ENCODE peak calls at places on chromosomes 7 and 10, in nine cellular contexts. One of them, this sample, is unnamed.
A peak's percentile ranks its signal among the peaks of the same experiment; 100 is the strongest.

GRCh38 chr10:110151467-110151866 is 55.9 kb upstream of the MXI1 start:
- DNase-seq in B cell: no peak
- DNase-seq in COLO829: no peak
- DNase-seq in endothelial cell of umbilical vein: no peak
- DNase-seq in stimulated activated CD4-positive, alpha-beta T cell treated with anti-CD3 and anti-CD28 coated beads, Interleukin-1b, Interleukin-23, amount 100 ng/mL, for 4 hours: no peak
- DNase-seq in NB4: no peak
- DNase-seq in stimulated activated effector memory CD8-positive, alpha-beta T cell treated with anti-CD3 and anti-CD28 coated beads, Interleukin-12 subunit alpha, Interleukin-12 subunit beta, amount 100 ng/mL, for 72 hours: no peak
- DNase-seq in SHP77: peak; percentile 69
- DNase-seq in brain microvascular endothelial cell: no peak
- DNase-seq in this sample: no peak

GRCh38 chr7:14748461-14748860 is 154.1 kb downstream of the DGKB start:
- DNase-seq in stimulated activated CD4-positive, alpha-beta T cell treated with anti-CD3 and anti-CD28 coated beads, Interleukin-1b, Interleukin-23, amount 100 ng/mL, for 4 hours: no peak
- DNase-seq in brain microvascular endothelial cell: peak; percentile 81
- DNase-seq in endothelial cell of umbilical vein: peak; percentile 95
- DNase-seq in COLO829: peak; percentile 88
- DNase-seq in stimulated activated effector memory CD8-positive, alpha-beta T cell treated with anti-CD3 and anti-CD28 coated beads, Interleukin-12 subunit alpha, Interleukin-12 subunit beta, amount 100 ng/mL, for 72 hours: no peak
- DNase-seq in NB4: no peak
- DNase-seq in SHP77: no peak
- DNase-seq in B cell: no peak
- DNase-seq in this sample: peak; percentile 93

GRCh38 chr7:140145709-140146108 is 31.1 kb downstream of the KDM7A start:
- DNase-seq in endothelial cell of umbilical vein: no peak
- DNase-seq in COLO829: no peak
- DNase-seq in SHP77: no peak
- DNase-seq in brain microvascular endothelial cell: no peak
- DNase-seq in stimulated activated effector memory CD8-positive, alpha-beta T cell treated with anti-CD3 and anti-CD28 coated beads, Interleukin-12 subunit alpha, Interleukin-12 subunit beta, amount 100 ng/mL, for 72 hours: no peak
- DNase-seq in NB4: no peak
- DNase-seq in stimulated activated CD4-positive, alpha-beta T cell treated with anti-CD3 and anti-CD28 coated beads, Interleukin-1b, Interleukin-23, amount 100 ng/mL, for 4 hours: no peak
- DNase-seq in B cell: no peak
- DNase-seq in this sample: no peak

GRCh38 chr10:71024490-71024889 is 136.1 kb upstream of the PCBD1 start:
- DNase-seq in stimulated activated CD4-positive, alpha-beta T cell treated with anti-CD3 and anti-CD28 coated beads, Interleukin-1b, Interleukin-23, amount 100 ng/mL, for 4 hours: no peak
- DNase-seq in NB4: no peak
- DNase-seq in SHP77: no peak
- DNase-seq in B cell: no peak
- DNase-seq in stimulated activated effector memory CD8-positive, alpha-beta T cell treated with anti-CD3 and anti-CD28 coated beads, Interleukin-12 subunit alpha, Interleukin-12 subunit beta, amount 100 ng/mL, for 72 hours: no peak
- DNase-seq in COLO829: no peak
- DNase-seq in brain microvascular endothelial cell: no peak
- DNase-seq in endothelial cell of umbilical vein: no peak
- DNase-seq in this sample: no peak

GRCh38 chr10:133318494-133319127 is 9.9 kb downstream of the ZNF511 start:
- DNase-seq in stimulated activated effector memory CD8-positive, alpha-beta T cell treated with anti-CD3 and anti-CD28 coated beads, Interleukin-12 subunit alpha, Interleukin-12 subunit beta, amount 100 ng/mL, for 72 hours: peak; percentile 73
- DNase-seq in stimulated activated CD4-positive, alpha-beta T cell treated with anti-CD3 and anti-CD28 coated beads, Interleukin-1b, Interleukin-23, amount 100 ng/mL, for 4 hours: peak; percentile 60
- DNase-seq in endothelial cell of umbilical vein: peak; percentile 59
- DNase-seq in COLO829: no peak
- DNase-seq in B cell: peak; percentile 78
- DNase-seq in brain microvascular endothelial cell: peak; percentile 43
- DNase-seq in NB4: peak; percentile 87
- DNase-seq in SHP77: peak; percentile 72
- DNase-seq in this sample: peak; percentile 55

GRCh38 chr10:44959243-44960097 is at the start of gene RASSF4:
- DNase-seq in SHP77: peak; percentile 47
- DNase-seq in stimulated activated effector memory CD8-positive, alpha-beta T cell treated with anti-CD3 and anti-CD28 coated beads, Interleukin-12 subunit alpha, Interleukin-12 subunit beta, amount 100 ng/mL, for 72 hours: peak; percentile 81
- DNase-seq in B cell: peak; percentile 99
- DNase-seq in stimulated activated CD4-positive, alpha-beta T cell treated with anti-CD3 and anti-CD28 coated beads, Interleukin-1b, Interleukin-23, amount 100 ng/mL, for 4 hours: peak; percentile 93
- DNase-seq in NB4: peak; percentile 94
- DNase-seq in brain microvascular endothelial cell: peak; percentile 75
- DNase-seq in COLO829: peak; percentile 83
- DNase-seq in endothelial cell of umbilical vein: peak; percentile 90
- DNase-seq in this sample: peak; percentile 83

GRCh38 chr10:95374597-95375209 is 83.9 kb upstream of the PDLIM1 start:
- DNase-seq in NB4: peak; percentile 79
- DNase-seq in SHP77: peak; percentile 72
- DNase-seq in B cell: peak; percentile 41
- DNase-seq in stimulated activated CD4-positive, alpha-beta T cell treated with anti-CD3 and anti-CD28 coated beads, Interleukin-1b, Interleukin-23, amount 100 ng/mL, for 4 hours: peak; percentile 17
- DNase-seq in stimulated activated effector memory CD8-positive, alpha-beta T cell treated with anti-CD3 and anti-CD28 coated beads, Interleukin-12 subunit alpha, Interleukin-12 subunit beta, amount 100 ng/mL, for 72 hours: peak; percentile 52
- DNase-seq in brain microvascular endothelial cell: peak; percentile 53
- DNase-seq in endothelial cell of umbilical vein: peak; percentile 50
- DNase-seq in COLO829: peak; percentile 47
- DNase-seq in this sample: peak; percentile 82

GRCh38 chr7:28904539-28905143 is 53.5 kb downstream of the TRIL start:
- DNase-seq in stimulated activated CD4-positive, alpha-beta T cell treated with anti-CD3 and anti-CD28 coated beads, Interleukin-1b, Interleukin-23, amount 100 ng/mL, for 4 hours: no peak
- DNase-seq in SHP77: no peak
- DNase-seq in NB4: no peak
- DNase-seq in B cell: no peak
- DNase-seq in endothelial cell of umbilical vein: no peak
- DNase-seq in COLO829: no peak
- DNase-seq in stimulated activated effector memory CD8-positive, alpha-beta T cell treated with anti-CD3 and anti-CD28 coated beads, Interleukin-12 subunit alpha, Interleukin-12 subunit beta, amount 100 ng/mL, for 72 hours: no peak
- DNase-seq in brain microvascular endothelial cell: no peak
- DNase-seq in this sample: peak; percentile 18

GRCh38 chr7:3537210-3537875 is 236.3 kb downstream of the SDK1 start:
- DNase-seq in endothelial cell of umbilical vein: no peak
- DNase-seq in SHP77: no peak
- DNase-seq in NB4: no peak
- DNase-seq in stimulated activated effector memory CD8-positive, alpha-beta T cell treated with anti-CD3 and anti-CD28 coated beads, Interleukin-12 subunit alpha, Interleukin-12 subunit beta, amount 100 ng/mL, for 72 hours: no peak
- DNase-seq in stimulated activated CD4-positive, alpha-beta T cell treated with anti-CD3 and anti-CD28 coated beads, Interleukin-1b, Interleukin-23, amount 100 ng/mL, for 4 hours: no peak
- DNase-seq in COLO829: no peak
- DNase-seq in B cell: no peak
- DNase-seq in brain microvascular endothelial cell: peak; percentile 66
- DNase-seq in this sample: peak; percentile 81

GRCh38 chr7:114663502-114663901 is 248.9 kb downstream of the FOXP2 start:
- DNase-seq in stimulated activated effector memory CD8-positive, alpha-beta T cell treated with anti-CD3 and anti-CD28 coated beads, Interleukin-12 subunit alpha, Interleukin-12 subunit beta, amount 100 ng/mL, for 72 hours: no peak
- DNase-seq in brain microvascular endothelial cell: peak; percentile 64
- DNase-seq in NB4: peak; percentile 34
- DNase-seq in B cell: no peak
- DNase-seq in endothelial cell of umbilical vein: peak; percentile 35
- DNase-seq in SHP77: peak; percentile 34
- DNase-seq in COLO829: no peak
- DNase-seq in stimulated activated CD4-positive, alpha-beta T cell treated with anti-CD3 and anti-CD28 coated beads, Interleukin-1b, Interleukin-23, amount 100 ng/mL, for 4 hours: no peak
- DNase-seq in this sample: no peak

GRCh38 chr10:62096534-62096933 is 172.1 kb downstream of the RTKN2 start:
- DNase-seq in SHP77: no peak
- DNase-seq in stimulated activated CD4-positive, alpha-beta T cell treated with anti-CD3 and anti-CD28 coated beads, Interleukin-1b, Interleukin-23, amount 100 ng/mL, for 4 hours: no peak
- DNase-seq in COLO829: no peak
- DNase-seq in brain microvascular endothelial cell: no peak
- DNase-seq in endothelial cell of umbilical vein: no peak
- DNase-seq in stimulated activated effector memory CD8-positive, alpha-beta T cell treated with anti-CD3 and anti-CD28 coated beads, Interleukin-12 subunit alpha, Interleukin-12 subunit beta, amount 100 ng/mL, for 72 hours: no peak
- DNase-seq in B cell: no peak
- DNase-seq in NB4: no peak
- DNase-seq in this sample: no peak

GRCh38 chr10:7306147-7306546 is 104.7 kb downstream of the SFMBT2 start:
- DNase-seq in NB4: no peak
- DNase-seq in stimulated activated CD4-positive, alpha-beta T cell treated with anti-CD3 and anti-CD28 coated beads, Interleukin-1b, Interleukin-23, amount 100 ng/mL, for 4 hours: no peak
- DNase-seq in brain microvascular endothelial cell: no peak
- DNase-seq in stimulated activated effector memory CD8-positive, alpha-beta T cell treated with anti-CD3 and anti-CD28 coated beads, Interleukin-12 subunit alpha, Interleukin-12 subunit beta, amount 100 ng/mL, for 72 hours: no peak
- DNase-seq in SHP77: peak; percentile 42
- DNase-seq in B cell: no peak
- DNase-seq in COLO829: no peak
- DNase-seq in endothelial cell of umbilical vein: no peak
- DNase-seq in this sample: no peak

GRCh38 chr10:72890086-72890485 is 3.5 kb upstream of the OIT3 start:
- DNase-seq in B cell: no peak
- DNase-seq in NB4: no peak
- DNase-seq in COLO829: no peak
- DNase-seq in brain microvascular endothelial cell: no peak
- DNase-seq in endothelial cell of umbilical vein: no peak
- DNase-seq in stimulated activated effector memory CD8-positive, alpha-beta T cell treated with anti-CD3 and anti-CD28 coated beads, Interleukin-12 subunit alpha, Interleukin-12 subunit beta, amount 100 ng/mL, for 72 hours: no peak
- DNase-seq in SHP77: no peak
- DNase-seq in stimulated activated CD4-positive, alpha-beta T cell treated with anti-CD3 and anti-CD28 coated beads, Interleukin-1b, Interleukin-23, amount 100 ng/mL, for 4 hours: no peak
- DNase-seq in this sample: no peak

GRCh38 chr10:104255244-104255981 is 721 bp downstream of the GSTO1 start:
- DNase-seq in stimulated activated CD4-positive, alpha-beta T cell treated with anti-CD3 and anti-CD28 coated beads, Interleukin-1b, Interleukin-23, amount 100 ng/mL, for 4 hours: no peak
- DNase-seq in NB4: peak; percentile 77
- DNase-seq in brain microvascular endothelial cell: peak; percentile 82
- DNase-seq in SHP77: no peak
- DNase-seq in stimulated activated effector memory CD8-positive, alpha-beta T cell treated with anti-CD3 and anti-CD28 coated beads, Interleukin-12 subunit alpha, Interleukin-12 subunit beta, amount 100 ng/mL, for 72 hours: no peak
- DNase-seq in endothelial cell of umbilical vein: peak; percentile 94
- DNase-seq in B cell: peak; percentile 55
- DNase-seq in COLO829: peak; percentile 76
- DNase-seq in this sample: peak; percentile 76

GRCh38 chr7:40329601-40330153 is 194.9 kb downstream of the SUGCT start:
- DNase-seq in NB4: peak; percentile 69
- DNase-seq in SHP77: peak; percentile 51
- DNase-seq in COLO829: peak; percentile 78
- DNase-seq in stimulated activated CD4-positive, alpha-beta T cell treated with anti-CD3 and anti-CD28 coated beads, Interleukin-1b, Interleukin-23, amount 100 ng/mL, for 4 hours: no peak
- DNase-seq in brain microvascular endothelial cell: peak; percentile 16
- DNase-seq in endothelial cell of umbilical vein: peak; percentile 72
- DNase-seq in B cell: peak; percentile 48
- DNase-seq in stimulated activated effector memory CD8-positive, alpha-beta T cell treated with anti-CD3 and anti-CD28 coated beads, Interleukin-12 subunit alpha, Interleukin-12 subunit beta, amount 100 ng/mL, for 72 hours: no peak
- DNase-seq in this sample: peak; percentile 81

GRCh38 chr10:4067552-4068254 is 282.7 kb upstream of the KLF6 start:
- DNase-seq in COLO829: no peak
- DNase-seq in stimulated activated effector memory CD8-positive, alpha-beta T cell treated with anti-CD3 and anti-CD28 coated beads, Interleukin-12 subunit alpha, Interleukin-12 subunit beta, amount 100 ng/mL, for 72 hours: no peak
- DNase-seq in brain microvascular endothelial cell: no peak
- DNase-seq in B cell: no peak
- DNase-seq in stimulated activated CD4-positive, alpha-beta T cell treated with anti-CD3 and anti-CD28 coated beads, Interleukin-1b, Interleukin-23, amount 100 ng/mL, for 4 hours: no peak
- DNase-seq in NB4: peak; percentile 54
- DNase-seq in SHP77: no peak
- DNase-seq in endothelial cell of umbilical vein: peak; percentile 75
- DNase-seq in this sample: peak; percentile 52

GRCh38 chr10:130226012-130226411 is 89.8 kb downstream of the GLRX3 start:
- DNase-seq in COLO829: no peak
- DNase-seq in endothelial cell of umbilical vein: no peak
- DNase-seq in B cell: no peak
- DNase-seq in stimulated activated effector memory CD8-positive, alpha-beta T cell treated with anti-CD3 and anti-CD28 coated beads, Interleukin-12 subunit alpha, Interleukin-12 subunit beta, amount 100 ng/mL, for 72 hours: no peak
- DNase-seq in SHP77: no peak
- DNase-seq in brain microvascular endothelial cell: no peak
- DNase-seq in stimulated activated CD4-positive, alpha-beta T cell treated with anti-CD3 and anti-CD28 coated beads, Interleukin-1b, Interleukin-23, amount 100 ng/mL, for 4 hours: no peak
- DNase-seq in NB4: no peak
- DNase-seq in this sample: no peak

GRCh38 chr10:90451283-90451682 is 406.6 kb downstream of the HTR7 start:
- DNase-seq in NB4: no peak
- DNase-seq in COLO829: no peak
- DNase-seq in stimulated activated effector memory CD8-positive, alpha-beta T cell treated with anti-CD3 and anti-CD28 coated beads, Interleukin-12 subunit alpha, Interleukin-12 subunit beta, amount 100 ng/mL, for 72 hours: no peak
- DNase-seq in endothelial cell of umbilical vein: peak; percentile 60
- DNase-seq in stimulated activated CD4-positive, alpha-beta T cell treated with anti-CD3 and anti-CD28 coated beads, Interleukin-1b, Interleukin-23, amount 100 ng/mL, for 4 hours: no peak
- DNase-seq in B cell: no peak
- DNase-seq in SHP77: peak; percentile 24
- DNase-seq in brain microvascular endothelial cell: peak; percentile 20
- DNase-seq in this sample: peak; percentile 38

GRCh38 chr10:97217299-97217698 is 31.5 kb upstream of the SLIT1 start:
- DNase-seq in COLO829: no peak
- DNase-seq in stimulated activated CD4-positive, alpha-beta T cell treated with anti-CD3 and anti-CD28 coated beads, Interleukin-1b, Interleukin-23, amount 100 ng/mL, for 4 hours: no peak
- DNase-seq in endothelial cell of umbilical vein: peak; percentile 21
- DNase-seq in B cell: no peak
- DNase-seq in brain microvascular endothelial cell: no peak
- DNase-seq in SHP77: no peak
- DNase-seq in NB4: peak; percentile 70
- DNase-seq in stimulated activated effector memory CD8-positive, alpha-beta T cell treated with anti-CD3 and anti-CD28 coated beads, Interleukin-12 subunit alpha, Interleukin-12 subunit beta, amount 100 ng/mL, for 72 hours: no peak
- DNase-seq in this sample: no peak

GRCh38 chr7:101913247-101913721 is 95.9 kb downstream of the CUX1 start:
- DNase-seq in brain microvascular endothelial cell: no peak
- DNase-seq in stimulated activated CD4-positive, alpha-beta T cell treated with anti-CD3 and anti-CD28 coated beads, Interleukin-1b, Interleukin-23, amount 100 ng/mL, for 4 hours: no peak
- DNase-seq in COLO829: no peak
- DNase-seq in endothelial cell of umbilical vein: no peak
- DNase-seq in SHP77: no peak
- DNase-seq in B cell: no peak
- DNase-seq in NB4: no peak
- DNase-seq in stimulated activated effector memory CD8-positive, alpha-beta T cell treated with anti-CD3 and anti-CD28 coated beads, Interleukin-12 subunit alpha, Interleukin-12 subunit beta, amount 100 ng/mL, for 72 hours: no peak
- DNase-seq in this sample: no peak

GRCh38 chr10:3235996-3236510 is 63.5 kb upstream of the PITRM1 start:
- DNase-seq in B cell: no peak
- DNase-seq in endothelial cell of umbilical vein: no peak
- DNase-seq in SHP77: no peak
- DNase-seq in NB4: no peak
- DNase-seq in brain microvascular endothelial cell: no peak
- DNase-seq in COLO829: no peak
- DNase-seq in stimulated activated CD4-positive, alpha-beta T cell treated with anti-CD3 and anti-CD28 coated beads, Interleukin-1b, Interleukin-23, amount 100 ng/mL, for 4 hours: no peak
- DNase-seq in stimulated activated effector memory CD8-positive, alpha-beta T cell treated with anti-CD3 and anti-CD28 coated beads, Interleukin-12 subunit alpha, Interleukin-12 subunit beta, amount 100 ng/mL, for 72 hours: no peak
- DNase-seq in this sample: no peak